ENCODE peak calls at places on chromosomes 12 and 14, in four cellular contexts. One of them, this sample, is unnamed. For H3K4me1, H3K36me3 and H3K9me3, the result is how much of the 10 kb centered on the place peaks cover.

GRCh38 chr14:31300296-31300695 is 92.7 kb upstream of the HECTD1 start:
- DNase-seq in heart right ventricle: no peak
- DNase-seq in CD4-positive, CD25-positive, alpha-beta regulatory T cell: no peak
- DNase-seq in endothelial cell of umbilical vein: no peak
- DNase-seq in this sample: no peak

GRCh38 chr12:114774181-114774580 is 90.2 kb upstream of the TBX3 start:
- DNase-seq in CD4-positive, CD25-positive, alpha-beta regulatory T cell: no peak
- DNase-seq in endothelial cell of umbilical vein: no peak
- DNase-seq in heart right ventricle: no peak
- DNase-seq in this sample: no peak

GRCh38 chr14:78567343-78567742 is 397.2 kb downstream of the NRXN3 start:
- DNase-seq in CD4-positive, CD25-positive, alpha-beta regulatory T cell: no peak
- DNase-seq in heart right ventricle: no peak
- DNase-seq in endothelial cell of umbilical vein: peak
- DNase-seq in this sample: no peak

GRCh38 chr12:97075583-97076268 is 168.7 kb downstream of the NEDD1 start:
- DNase-seq in heart right ventricle: no peak
- DNase-seq in CD4-positive, CD25-positive, alpha-beta regulatory T cell: no peak
- DNase-seq in endothelial cell of umbilical vein: peak
- DNase-seq in this sample: no peak

GRCh38 chr14:94622653-94623421 is 10.6 kb downstream of the SERPINA3 start:
- DNase-seq in endothelial cell of umbilical vein: no peak
- DNase-seq in CD4-positive, CD25-positive, alpha-beta regulatory T cell: no peak
- DNase-seq in heart right ventricle: no peak
- DNase-seq in this sample: peak

GRCh38 chr14:99688210-99688581 is 4.1 kb downstream of the CYP46A1 start:
- DNase-seq in CD4-positive, CD25-positive, alpha-beta regulatory T cell: no peak
- DNase-seq in heart right ventricle: no peak
- DNase-seq in endothelial cell of umbilical vein: no peak
- DNase-seq in this sample: no peak

GRCh38 chr12:121224591-121224990 is 14.7 kb downstream of the P2RX4 start:
- DNase-seq in endothelial cell of umbilical vein: no peak
- DNase-seq in heart right ventricle: no peak
- DNase-seq in CD4-positive, CD25-positive, alpha-beta regulatory T cell: no peak
- DNase-seq in this sample: no peak

GRCh38 chr14:69101331-69101826 is 51.5 kb downstream of the DCAF5 start:
- DNase-seq in endothelial cell of umbilical vein: peak
- DNase-seq in CD4-positive, CD25-positive, alpha-beta regulatory T cell: no peak
- DNase-seq in heart right ventricle: no peak
- DNase-seq in this sample: peak

GRCh38 chr12:51323317-51323960 is 535 bp downstream of the BIN2 start:
- DNase-seq in endothelial cell of umbilical vein: no peak
- DNase-seq in heart right ventricle: no peak
- DNase-seq in CD4-positive, CD25-positive, alpha-beta regulatory T cell: peak
- DNase-seq in this sample: no peak

GRCh38 chr12:132491761-132492378 is 1.9 kb downstream of the FBRSL1 start:
- DNase-seq in endothelial cell of umbilical vein: no peak
- DNase-seq in heart right ventricle: no peak
- DNase-seq in CD4-positive, CD25-positive, alpha-beta regulatory T cell: no peak
- DNase-seq in this sample: no peak

GRCh38 chr12:123076604-123077297 is 74.1 kb downstream of the PITPNM2 start:
- DNase-seq in endothelial cell of umbilical vein: peak
- DNase-seq in heart right ventricle: no peak
- DNase-seq in CD4-positive, CD25-positive, alpha-beta regulatory T cell: peak
- DNase-seq in this sample: peak

DNA sequence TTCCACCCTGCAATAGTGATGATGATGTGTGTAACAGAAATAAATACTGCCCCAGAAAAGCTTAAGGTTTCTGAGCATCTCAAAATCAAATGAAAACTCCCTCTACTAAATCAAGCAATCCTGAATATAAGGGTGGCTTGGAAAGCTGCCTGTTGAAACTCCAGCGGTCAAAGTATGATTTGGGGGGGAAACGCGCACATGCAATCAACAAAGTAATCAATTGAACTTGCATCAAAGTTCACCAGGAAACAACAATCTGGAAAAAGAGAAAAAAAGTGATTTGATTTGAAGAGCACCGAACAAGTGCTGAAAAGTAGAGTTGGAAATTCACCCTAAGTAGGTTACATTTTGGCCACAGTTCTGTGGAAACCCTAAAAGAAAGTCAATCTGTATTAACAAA is 720 bp downstream of the CNIH1 start:
- DNase-seq in heart right ventricle: no peak
- DNase-seq in CD4-positive, CD25-positive, alpha-beta regulatory T cell: no peak
- DNase-seq in endothelial cell of umbilical vein: no peak
- DNase-seq in this sample: no peak
- H3K4me1 ChIP-seq in heart right ventricle: under half
- H3K4me1 ChIP-seq in CD4-positive, CD25-positive, alpha-beta regulatory T cell: half or more
- H3K4me1 ChIP-seq in endothelial cell of umbilical vein: under half
- H3K4me1 ChIP-seq in this sample: under half

DNA sequence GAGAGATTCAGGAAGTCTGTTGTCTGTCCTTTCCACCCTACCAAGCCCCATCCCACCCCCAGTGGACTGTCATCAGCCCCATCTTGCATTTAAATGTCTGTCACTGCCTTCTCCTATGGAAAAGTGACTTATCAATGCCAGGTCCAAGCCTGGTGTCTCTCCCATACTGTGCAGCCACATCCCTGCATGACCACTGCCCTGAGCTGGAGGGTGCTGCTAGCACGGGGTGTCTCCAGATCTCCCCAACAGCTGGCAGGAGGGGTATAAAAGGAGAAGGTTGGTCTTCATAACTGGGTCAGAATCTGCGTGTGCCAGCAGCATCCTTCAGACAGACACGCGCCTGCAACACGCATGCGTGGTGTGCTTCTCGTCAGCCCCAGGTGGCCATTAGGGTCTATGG is 154.4 kb upstream of the HIF1A start:
- DNase-seq in heart right ventricle: no peak
- DNase-seq in endothelial cell of umbilical vein: no peak
- DNase-seq in CD4-positive, CD25-positive, alpha-beta regulatory T cell: no peak
- DNase-seq in this sample: no peak
- H3K36me3 ChIP-seq in heart right ventricle: under half
- H3K36me3 ChIP-seq in endothelial cell of umbilical vein: under half
- H3K36me3 ChIP-seq in CD4-positive, CD25-positive, alpha-beta regulatory T cell: half or more
- H3K36me3 ChIP-seq in this sample: under half

DNA sequence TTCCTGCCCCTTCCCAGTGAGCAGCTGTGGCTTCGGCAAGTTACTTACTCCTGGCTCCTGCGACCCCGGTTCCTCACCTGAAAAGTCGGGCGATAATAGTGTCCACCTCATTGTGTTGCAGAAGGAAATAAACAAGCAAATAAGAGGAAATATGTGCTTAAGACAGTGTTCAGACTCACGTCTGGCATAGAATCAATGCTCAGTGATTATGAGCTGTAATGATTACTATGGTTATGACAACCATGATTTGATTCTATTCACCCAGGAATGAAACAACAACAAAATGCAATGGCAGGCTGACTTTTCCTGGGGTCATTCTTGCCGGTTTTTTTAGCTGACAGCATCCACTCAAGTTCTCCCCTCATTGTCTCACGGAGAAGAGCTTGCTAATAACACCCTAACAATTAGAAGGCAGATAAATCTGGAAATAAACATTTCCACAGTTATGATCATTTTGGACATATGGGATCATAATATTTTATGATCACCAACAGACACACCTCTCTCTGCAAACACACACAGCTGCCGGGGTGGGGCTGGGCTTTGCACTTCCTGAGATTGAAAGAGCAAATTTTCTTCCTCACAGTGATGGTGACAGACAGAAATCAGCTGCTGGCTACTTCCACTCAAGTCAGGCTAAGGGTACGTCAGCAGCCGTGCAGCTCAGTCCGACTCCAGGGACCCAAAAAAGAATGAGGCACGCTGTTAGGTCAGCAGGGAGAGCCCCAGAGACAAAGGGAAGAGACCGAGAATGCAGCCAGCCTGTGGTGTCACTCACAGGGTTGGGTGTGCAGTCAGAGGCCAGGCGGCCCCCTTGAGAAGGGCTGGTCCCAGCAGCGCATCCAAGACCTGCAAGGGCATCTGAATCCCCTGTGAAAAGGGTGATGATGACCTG is 158.0 kb downstream of the RIMBP2 start:
- DNase-seq in endothelial cell of umbilical vein: no peak
- DNase-seq in heart right ventricle: no peak
- DNase-seq in CD4-positive, CD25-positive, alpha-beta regulatory T cell: no peak
- DNase-seq in this sample: no peak
- H3K9me3 ChIP-seq in endothelial cell of umbilical vein: under half
- H3K9me3 ChIP-seq in heart right ventricle: under half
- H3K9me3 ChIP-seq in CD4-positive, CD25-positive, alpha-beta regulatory T cell: under half
- H3K9me3 ChIP-seq in this sample: under half

GRCh38 chr12:57939291-57939690 is 2.1 kb upstream of the ATP23 start:
- DNase-seq in heart right ventricle: no peak
- DNase-seq in CD4-positive, CD25-positive, alpha-beta regulatory T cell: no peak
- DNase-seq in endothelial cell of umbilical vein: no peak
- DNase-seq in this sample: no peak

GRCh38 chr12:57936513-57936883 is 4.9 kb upstream of the ATP23 start:
- DNase-seq in heart right ventricle: no peak
- DNase-seq in endothelial cell of umbilical vein: no peak
- DNase-seq in CD4-positive, CD25-positive, alpha-beta regulatory T cell: no peak
- DNase-seq in this sample: no peak

GRCh38 chr12:57934804-57935203 is 6.6 kb upstream of the ATP23 start:
- DNase-seq in endothelial cell of umbilical vein: no peak
- DNase-seq in heart right ventricle: no peak
- DNase-seq in CD4-positive, CD25-positive, alpha-beta regulatory T cell: no peak
- DNase-seq in this sample: no peak

GRCh38 chr12:57940052-57940914 is 1.1 kb upstream of the ATP23 start:
- DNase-seq in heart right ventricle: no peak
- DNase-seq in endothelial cell of umbilical vein: no peak
- DNase-seq in CD4-positive, CD25-positive, alpha-beta regulatory T cell: no peak
- DNase-seq in this sample: no peak

DNA sequence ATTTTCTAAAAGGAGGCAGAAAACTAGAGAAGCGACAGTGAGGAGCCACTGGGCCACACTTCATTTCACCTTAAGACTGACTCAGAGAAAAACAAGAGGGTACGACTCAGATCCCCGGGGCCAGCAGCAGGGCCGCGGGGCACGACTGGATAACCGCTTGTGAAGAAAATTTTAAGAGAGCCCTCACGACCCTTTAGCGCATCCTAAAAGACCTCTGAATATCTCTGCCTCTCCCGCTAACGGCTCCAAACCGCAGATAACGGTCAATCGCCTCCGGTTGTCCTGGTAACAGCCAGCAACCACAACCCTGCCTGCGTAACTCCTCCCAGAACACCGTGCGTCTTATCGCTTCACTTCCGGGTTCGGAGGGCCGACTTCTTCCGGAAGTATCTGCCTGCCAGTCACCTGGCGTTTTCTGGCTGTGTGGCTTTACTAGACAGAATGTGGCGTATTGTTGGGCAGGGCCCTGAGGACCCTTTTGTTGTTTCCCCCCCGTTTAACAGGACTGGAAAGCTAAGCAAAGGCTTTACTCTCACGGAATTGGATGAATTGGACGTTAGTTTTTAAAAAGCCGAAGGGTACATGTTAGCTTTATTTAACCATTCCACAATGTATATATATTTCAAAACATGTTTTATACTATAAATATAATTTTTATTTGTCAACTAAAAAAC is 5.4 kb upstream of the ATP23 start:
- DNase-seq in CD4-positive, CD25-positive, alpha-beta regulatory T cell: peak
- DNase-seq in endothelial cell of umbilical vein: peak
- DNase-seq in heart right ventricle: peak
- DNase-seq in this sample: peak
- H3K4me1 ChIP-seq in CD4-positive, CD25-positive, alpha-beta regulatory T cell: under half
- H3K4me1 ChIP-seq in endothelial cell of umbilical vein: under half
- H3K4me1 ChIP-seq in heart right ventricle: under half
- H3K4me1 ChIP-seq in this sample: under half

GRCh38 chr12:66141299-66141698 is 10.7 kb upstream of the LLPH start:
- DNase-seq in endothelial cell of umbilical vein: no peak
- DNase-seq in heart right ventricle: no peak
- DNase-seq in CD4-positive, CD25-positive, alpha-beta regulatory T cell: no peak
- DNase-seq in this sample: no peak
- H3K36me3 ChIP-seq in endothelial cell of umbilical vein: under half
- H3K36me3 ChIP-seq in heart right ventricle: under half
- H3K36me3 ChIP-seq in CD4-positive, CD25-positive, alpha-beta regulatory T cell: half or more
- H3K36me3 ChIP-seq in this sample: half or more

This sample was measured in adipocyte.